ENCODE peak calls at places on chromosome 18, in eight cellular contexts. Q is NAMALWA, C is SW480, O is T-helper 2 cell, J is GM04504, D is naive B cell, L is mucosa of descending colon, V is Caki2. H is an unnamed sample.

GRCh38 chr18:25832008-25832604 is 258.3 kb downstream of the SS18 start:
- DNase-seq in Q (peak; percentile 52), C (peak; percentile 33), O (no peak), J (peak; percentile 47), D (no peak), L (no peak), V (peak; percentile 1), H (no peak)

GRCh38 chr18:67072789-67073188 is 443.7 kb downstream of the DSEL start:
- DNase-seq in Q (no peak), C (no peak), O (no peak), J (no peak), D (no peak), L (no peak), V (no peak), H (no peak)

GRCh38 chr18:48554610-48555400 is 16.0 kb downstream of the CTIF start:
- DNase-seq in Q (no peak), C (no peak), O (no peak), J (no peak), D (no peak), L (no peak), V (no peak), H (no peak)

GRCh38 chr18:78625446-78625845 is 354.2 kb upstream of the SALL3 start:
- DNase-seq in Q (no peak), C (no peak), O (no peak), J (no peak), D (no peak), L (no peak), V (no peak), H (no peak)

GRCh38 chr18:36509646-36510197 is 212.2 kb downstream of the FHOD3 start:
- DNase-seq in Q (no peak), C (no peak), O (no peak), J (no peak), D (no peak), L (no peak), V (no peak), H (no peak)

GRCh38 chr18:76588591-76589303 is 93.7 kb upstream of the ZNF516 start:
- DNase-seq in Q (no peak), C (no peak), O (no peak), J (no peak), D (no peak), L (no peak), V (no peak), H (no peak)

GRCh38 chr18:63763831-63764600 is 11.2 kb upstream of the SERPINB7 start:
- DNase-seq in Q (no peak), C (no peak), O (no peak), J (no peak), D (no peak), L (no peak), V (no peak), H (no peak)

GRCh38 chr18:73691118-73691517 is 456.5 kb downstream of the FBXO15 start:
- DNase-seq in Q (no peak), C (no peak), O (no peak), J (peak; percentile 16), D (no peak), L (no peak), V (no peak), H (no peak)

GRCh38 chr18:13232971-13233565 is 14.5 kb downstream of the LDLRAD4 start:
- DNase-seq in Q (no peak), C (no peak), O (no peak), J (no peak), D (no peak), L (no peak), V (no peak), H (no peak)

GRCh38 chr18:63339920-63340484 is 20.4 kb upstream of the BCL2 start:
- DNase-seq in Q (peak; percentile 77), C (no peak), O (peak; percentile 64), J (no peak), D (peak; percentile 31), L (no peak), V (no peak), H (no peak)

GRCh38 chr18:13183359-13183758 is 35.2 kb upstream of the LDLRAD4 start:
- DNase-seq in Q (no peak), C (no peak), O (no peak), J (no peak), D (no peak), L (no peak), V (no peak), H (no peak)

GRCh38 chr18:41096504-41096903 is 858.5 kb upstream of the PIK3C3 start:
- DNase-seq in Q (no peak), C (peak; percentile 9), O (no peak), J (peak; percentile 10), D (no peak), L (no peak), V (no peak), H (no peak)

GRCh38 chr18:22800551-22800951 is 132.6 kb upstream of the RBBP8 start:
- DNase-seq in Q (no peak), C (no peak), O (no peak), J (no peak), D (no peak), L (no peak), V (no peak), H (no peak)

GRCh38 chr18:35026407-35027061 is 14.7 kb upstream of the MAPRE2 start:
- DNase-seq in Q (peak; percentile 64), C (no peak), O (peak; percentile 53), J (no peak), D (peak; percentile 41), L (no peak), V (no peak), H (no peak)

GRCh38 chr18:68769423-68769822 is 28.5 kb upstream of the CCDC102B start:
- DNase-seq in Q (no peak), C (no peak), O (no peak), J (peak; percentile 40), D (no peak), L (no peak), V (no peak), H (peak; percentile 21)

GRCh38 chr18:23228102-23229051 is 93.1 kb downstream of the CABLES1 start:
- DNase-seq in Q (peak; percentile 92), C (no peak), O (peak; percentile 90), J (no peak), D (peak; percentile 55), L (no peak), V (peak; percentile 3), H (no peak)

GRCh38 chr18:366466-367053 is 98.7 kb upstream of the THOC1 start:
- DNase-seq in Q (no peak), C (no peak), O (no peak), J (no peak), D (no peak), L (no peak), V (no peak), H (no peak)

GRCh38 chr18:48360376-48361021 is 48.7 kb downstream of the ZBTB7C start:
- DNase-seq in Q (no peak), C (no peak), O (no peak), J (no peak), D (no peak), L (no peak), V (no peak), H (no peak)

GRCh38 chr18:49859725-49860124 is 46.4 kb upstream of the ACAA2 start:
- DNase-seq in Q (no peak), C (no peak), O (no peak), J (no peak), D (no peak), L (no peak), V (no peak), H (peak; percentile 49)

GRCh38 chr18:74316257-74317180 is 880 bp downstream of the C18orf63 start:
- DNase-seq in Q (no peak), C (peak; percentile 5), O (no peak), J (peak; percentile 57), D (no peak), L (no peak), V (peak; percentile 17), H (no peak)

GRCh38 chr18:78549971-78550370 is 429.6 kb upstream of the SALL3 start:
- DNase-seq in Q (no peak), C (no peak), O (no peak), J (no peak), D (no peak), L (no peak), V (no peak), H (no peak)

GRCh38 chr18:59718108-59719057 is 21.2 kb upstream of the CCBE1 start:
- DNase-seq in Q (no peak), C (peak; percentile 71), O (peak; percentile 6), J (peak; percentile 94), D (no peak), L (no peak), V (peak; percentile 62), H (no peak)